ENCODE peak calls at places on chromosomes 13 and 19, in nine cellular contexts. H, J, K, N, V, D, S, A and T are unnamed samples.

GRCh38 chr19:32407004-32407992 is 1.7 kb downstream of the DPY19L3 start:
- DNase-seq in S (peak), N (no peak), H (no peak), K (no peak), D (no peak), J (no peak), A (peak), V (peak), T (peak)

GRCh38 chr13:101341464-101341863 is 74.8 kb downstream of the NALCN start:
- DNase-seq in V (no peak), H (no peak), S (peak), K (no peak), A (no peak), J (no peak), D (no peak), N (no peak), T (no peak)

GRCh38 chr13:20425819-20426219 is 99.8 kb downstream of the CRYL1 start:
- DNase-seq in H (no peak), V (no peak), A (no peak), N (no peak), J (no peak), S (no peak), D (no peak), K (no peak), T (no peak)

GRCh38 chr13:97130201-97130600 is 91.9 kb upstream of the MBNL2 start:
- DNase-seq in A (peak), J (no peak), V (no peak), S (peak), N (no peak), K (no peak), H (no peak), D (no peak), T (no peak)

GRCh38 chr13:49569993-49570689 is 15.2 kb downstream of the RCBTB1 start:
- DNase-seq in N (no peak), K (no peak), V (no peak), H (no peak), A (no peak), S (no peak), J (no peak), D (no peak), T (no peak)

GRCh38 chr19:32921624-32922023 is 50.1 kb downstream of the CEP89 start:
- DNase-seq in K (no peak), A (no peak), S (no peak), V (no peak), J (no peak), N (no peak), D (no peak), H (no peak), T (no peak)

GRCh38 chr13:21849323-21849722 is 178.4 kb downstream of the FGF9 start:
- DNase-seq in J (no peak), D (no peak), N (no peak), H (peak), K (no peak), S (peak), A (peak), V (no peak), T (peak)

GRCh38 chr19:52638601-52639000 is 446 bp upstream of the ZNF83 start:
- DNase-seq in V (no peak), N (no peak), S (peak), J (no peak), D (no peak), K (no peak), H (peak), A (no peak), T (no peak)

GRCh38 chr13:25803626-25804025 is 248.2 kb downstream of the SHISA2 start:
- DNase-seq in S (no peak), K (no peak), D (no peak), N (no peak), H (no peak), V (no peak), J (no peak), A (no peak), T (no peak)

GRCh38 chr13:72808917-72809500 is 27.1 kb downstream of the PIBF1 start:
- DNase-seq in K (no peak), J (no peak), A (peak), V (no peak), N (no peak), D (no peak), H (peak), S (peak), T (peak)

GRCh38 chr13:100024023-100024422 is 42.4 kb downstream of the ZIC2 start:
- DNase-seq in H (no peak), D (no peak), K (no peak), A (no peak), S (no peak), V (no peak), N (no peak), J (no peak), T (no peak)

GRCh38 chr19:55418185-55418584 is 10.6 kb upstream of the UBE2S start:
- DNase-seq in D (peak), H (peak), A (peak), N (no peak), J (peak), K (no peak), S (peak), V (peak), T (peak)

GRCh38 chr13:101919541-101920306 is 467.2 kb downstream of the ITGBL1 start:
- DNase-seq in V (no peak), J (peak), A (peak), K (no peak), H (peak), N (no peak), S (peak), D (no peak), T (no peak)

GRCh38 chr13:46086421-46086922 is 18.4 kb downstream of the CPB2 start:
- DNase-seq in J (no peak), V (no peak), N (no peak), A (no peak), S (no peak), D (no peak), K (no peak), H (no peak), T (no peak)

GRCh38 chr19:49552749-49553148 is 24.9 kb downstream of the RCN3 start:
- DNase-seq in S (no peak), J (no peak), A (no peak), K (no peak), D (no peak), V (no peak), H (no peak), N (no peak), T (no peak)

GRCh38 chr13:42762917-42763316 is 18.5 kb upstream of the FAM216B start:
- DNase-seq in K (no peak), S (peak), V (no peak), H (no peak), A (peak), D (no peak), J (no peak), N (no peak), T (no peak)

GRCh38 chr13:79658333-79658975 is 177.5 kb downstream of the NDFIP2 start:
- DNase-seq in J (no peak), V (no peak), N (no peak), K (no peak), A (no peak), H (no peak), S (no peak), D (no peak), T (no peak)

GRCh38 chr19:6088677-6089063 is 21.6 kb downstream of the RFX2 start:
- DNase-seq in N (no peak), V (no peak), A (no peak), J (no peak), S (no peak), D (no peak), H (no peak), K (no peak), T (no peak)

GRCh38 chr13:45807520-45808099 is 43.9 kb downstream of the SIAH3 start:
- DNase-seq in J (no peak), D (no peak), S (peak), A (peak), V (peak), N (no peak), K (no peak), H (peak), T (peak)

GRCh38 chr19:42540071-42540553 is 11.8 kb upstream of the CEACAM1 start:
- DNase-seq in N (no peak), K (no peak), H (no peak), J (no peak), S (no peak), A (peak), V (no peak), D (no peak), T (no peak)

GRCh38 chr13:37303610-37304009 is 198.1 kb upstream of the CSNK1A1L start:
- DNase-seq in K (no peak), N (no peak), V (no peak), H (no peak), D (no peak), S (no peak), A (no peak), J (no peak), T (no peak)

GRCh38 chr19:51986309-51987291 is at the start of gene ZNF350:
- DNase-seq in A (peak), D (peak), S (peak), V (peak), H (no peak), K (peak), J (peak), N (peak), T (peak)

GRCh38 chr13:87907202-87907601 is 236.0 kb downstream of the SLITRK5 start:
- DNase-seq in H (no peak), S (no peak), N (no peak), K (no peak), J (no peak), A (no peak), D (no peak), V (no peak), T (no peak)

GRCh38 chr19:51098366-51099069 is 9.7 kb downstream of the CTU1 start:
- DNase-seq in K (no peak), V (no peak), A (peak), D (peak), N (peak), J (no peak), S (no peak), H (no peak), T (no peak)

GRCh38 chr19:23528376-23528775 is 133.1 kb upstream of the ZNF91 start:
- DNase-seq in K (no peak), D (no peak), V (no peak), A (no peak), N (no peak), S (no peak), J (no peak), H (no peak), T (no peak)

GRCh38 chr13:66829803-66830202 is 400.3 kb downstream of the PCDH9 start:
- DNase-seq in J (no peak), V (no peak), S (no peak), D (no peak), H (no peak), N (no peak), K (no peak), A (no peak), T (no peak)

GRCh38 chr19:3313199-3313575 is 53.2 kb upstream of the NFIC start:
- DNase-seq in A (no peak), H (no peak), S (no peak), V (no peak), J (no peak), N (no peak), D (no peak), K (no peak), T (no peak)

GRCh38 chr13:88124142-88124541 is 453.0 kb downstream of the SLITRK5 start:
- DNase-seq in N (no peak), H (no peak), J (no peak), K (no peak), A (no peak), D (no peak), V (no peak), S (no peak), T (no peak)

GRCh38 chr19:44777715-44778347 is at the start of gene CBLC:
- DNase-seq in H (no peak), S (no peak), A (no peak), N (no peak), J (peak), K (no peak), D (no peak), V (peak), T (no peak)

GRCh38 chr13:51453959-51454703 is 1.3 kb upstream of the INTS6 start:
- DNase-seq in V (peak), H (peak), A (no peak), N (peak), S (peak), K (no peak), J (no peak), D (no peak), T (no peak)

GRCh38 chr13:111662895-111663294 is 342.5 kb downstream of the TEX29 start:
- DNase-seq in A (no peak), V (no peak), J (no peak), N (no peak), H (no peak), S (no peak), D (no peak), K (no peak), T (no peak)

GRCh38 chr13:96052655-96053002 is 572 bp downstream of the UGGT2 start:
- DNase-seq in S (peak), K (no peak), V (no peak), J (no peak), H (no peak), N (no peak), D (no peak), A (peak), T (peak)

GRCh38 chr13:50244913-50245574 is 229.8 kb downstream of the KCNRG start:
- DNase-seq in J (no peak), D (no peak), H (peak), K (no peak), N (peak), V (no peak), S (peak), A (peak), T (no peak)

GRCh38 chr13:113815151-113816058 is 48.5 kb downstream of the GAS6 start:
- DNase-seq in D (no peak), A (no peak), J (no peak), N (no peak), K (no peak), V (no peak), S (no peak), H (peak), T (peak)

GRCh38 chr13:37058801-37059135 is 720 bp downstream of the SUPT20H start:
- DNase-seq in S (no peak), J (no peak), V (no peak), A (peak), K (no peak), N (no peak), H (no peak), D (no peak), T (no peak)

GRCh38 chr19:30923096-30923495 is 426.1 kb downstream of the TSHZ3 start:
- DNase-seq in V (no peak), H (no peak), K (no peak), N (no peak), A (no peak), D (no peak), J (no peak), S (no peak), T (no peak)

GRCh38 chr13:77698211-77699058 is 948 bp downstream of the SLAIN1 start:
- DNase-seq in S (peak), H (peak), D (peak), K (no peak), N (peak), V (peak), A (peak), J (peak), T (peak)

GRCh38 chr19:49689133-49690072 is at the start of gene ADM5:
- DNase-seq in D (peak), A (no peak), J (peak), S (no peak), V (peak), N (no peak), H (no peak), K (no peak), T (no peak)

GRCh38 chr19:49916839-49917733 is 11.9 kb upstream of the ATF5 start:
- DNase-seq in J (no peak), K (no peak), V (peak), H (peak), S (no peak), D (no peak), N (no peak), A (no peak), T (peak)